ENCODE peak calls at places on chromosomes 5 and 9, in nine cellular contexts. B is fibroblast of pulmonary artery, A is left ventricle myocardium inferior, D is gastrocnemius medialis, X is cardiac muscle cell, Q is HFFc6, M is mucosa of descending colon, C is AG10803, O is fibroblast of the aortic adventitia. F is an unnamed sample.

GRCh38 chr9:2859776-2860379 is 16.0 kb upstream of the PUM3 start:
- DNase-seq in B (peak), A (peak), D (peak), X (peak), Q (peak), M (peak), C (peak), O (peak), F (no peak)

GRCh38 chr5:180213256-180213600 is 4.2 kb upstream of the RASGEF1C start:
- DNase-seq in B (no peak), A (no peak), D (no peak), X (no peak), Q (no peak), M (no peak), C (no peak), O (no peak), F (no peak)

GRCh38 chr9:95027914-95028854 is 289.3 kb downstream of the FANCC start:
- DNase-seq in B (no peak), A (no peak), D (no peak), X (no peak), Q (no peak), M (no peak), C (no peak), O (no peak), F (no peak)

GRCh38 chr5:56632199-56632598 is 183.2 kb upstream of the MAP3K1 start:
- DNase-seq in B (no peak), A (no peak), D (no peak), X (no peak), Q (no peak), M (no peak), C (no peak), O (no peak), F (no peak)

GRCh38 chr5:27472875-27473274 is 434.5 kb upstream of the CDH9 start:
- DNase-seq in B (no peak), A (no peak), D (no peak), X (no peak), Q (no peak), M (no peak), C (peak), O (no peak), F (no peak)

GRCh38 chr9:87889882-87890252 is 7.2 kb downstream of the SPATA31E1 start:
- DNase-seq in B (no peak), A (no peak), D (no peak), X (no peak), Q (no peak), M (no peak), C (no peak), O (no peak), F (peak)

GRCh38 chr9:5430912-5431311 is 6.8 kb downstream of the PLGRKT start:
- DNase-seq in B (no peak), A (no peak), D (no peak), X (no peak), Q (no peak), M (no peak), C (no peak), O (no peak), F (no peak)

GRCh38 chr9:127693697-127694096 is 13.1 kb upstream of the CFAP157 start:
- DNase-seq in B (no peak), A (no peak), D (no peak), X (no peak), Q (no peak), M (no peak), C (no peak), O (no peak), F (no peak)

GRCh38 chr5:1948663-1949191 is 66.0 kb upstream of the IRX4 start:
- DNase-seq in B (no peak), A (peak), D (no peak), X (no peak), Q (no peak), M (no peak), C (no peak), O (no peak), F (no peak)

GRCh38 chr5:172707285-172708182 is 63.5 kb downstream of the DUSP1 start:
- DNase-seq in B (peak), A (no peak), D (no peak), X (peak), Q (peak), M (no peak), C (peak), O (peak), F (peak)

GRCh38 chr9:117073539-117074336 is 341.1 kb downstream of the ASTN2 start:
- DNase-seq in B (peak), A (no peak), D (no peak), X (peak), Q (no peak), M (no peak), C (no peak), O (no peak), F (no peak)

GRCh38 chr9:2299843-2300205 is 284.7 kb downstream of the SMARCA2 start:
- DNase-seq in B (peak), A (no peak), D (no peak), X (no peak), Q (no peak), M (no peak), C (no peak), O (no peak), F (no peak)

GRCh38 chr5:125372694-125373621 is 626.5 kb upstream of the ZNF608 start:
- DNase-seq in B (peak), A (no peak), D (no peak), X (no peak), Q (peak), M (no peak), C (peak), O (peak), F (no peak)

GRCh38 chr5:107474724-107475489 is 195.8 kb downstream of the EFNA5 start:
- DNase-seq in B (no peak), A (no peak), D (no peak), X (no peak), Q (no peak), M (no peak), C (no peak), O (no peak), F (no peak)

GRCh38 chr5:99900302-99900811 is 634.8 kb upstream of the FAM174A start:
- DNase-seq in B (peak), A (no peak), D (no peak), X (no peak), Q (peak), M (no peak), C (no peak), O (no peak), F (no peak)

GRCh38 chr9:116941266-116941665 is 254.2 kb downstream of the TRIM32 start:
- DNase-seq in B (no peak), A (no peak), D (no peak), X (no peak), Q (no peak), M (no peak), C (no peak), O (no peak), F (no peak)

GRCh38 chr5:65261499-65261898 is 220.2 kb downstream of the ADAMTS6 start:
- DNase-seq in B (peak), A (no peak), D (no peak), X (no peak), Q (no peak), M (no peak), C (no peak), O (peak), F (no peak)

GRCh38 chr9:19976226-19976625 is 187.4 kb upstream of the SLC24A2 start:
- DNase-seq in B (no peak), A (no peak), D (no peak), X (no peak), Q (no peak), M (no peak), C (no peak), O (no peak), F (no peak)

GRCh38 chr5:131019601-131020315 is 145.3 kb downstream of the HINT1 start:
- DNase-seq in B (no peak), A (no peak), D (no peak), X (no peak), Q (no peak), M (peak), C (no peak), O (no peak), F (peak)

GRCh38 chr9:79615038-79615437 is 43.3 kb downstream of the TLE4 start:
- DNase-seq in B (no peak), A (no peak), D (no peak), X (no peak), Q (no peak), M (no peak), C (no peak), O (no peak), F (no peak)

GRCh38 chr5:33690736-33691135 is 201.1 kb downstream of the ADAMTS12 start:
- DNase-seq in B (peak), A (no peak), D (no peak), X (no peak), Q (peak), M (no peak), C (peak), O (peak), F (no peak)

GRCh38 chr5:64144429-64145215 is 21.0 kb upstream of the RNF180 start:
- DNase-seq in B (peak), A (no peak), D (no peak), X (no peak), Q (no peak), M (no peak), C (peak), O (peak), F (no peak)

GRCh38 chr9:106708147-106708838 is 154.7 kb upstream of the ZNF462 start:
- DNase-seq in B (no peak), A (no peak), D (no peak), X (no peak), Q (no peak), M (no peak), C (no peak), O (no peak), F (no peak)

GRCh38 chr5:135375040-135375439 is 24.0 kb downstream of the MACROH2A1 start:
- DNase-seq in B (no peak), A (no peak), D (peak), X (no peak), Q (no peak), M (no peak), C (peak), O (no peak), F (no peak)

GRCh38 chr9:126520453-126520852 is 93.3 kb upstream of the LMX1B start:
- DNase-seq in B (no peak), A (no peak), D (no peak), X (no peak), Q (no peak), M (no peak), C (no peak), O (no peak), F (no peak)

GRCh38 chr9:14652729-14653377 is 40.4 kb downstream of the ZDHHC21 start:
- DNase-seq in B (peak), A (no peak), D (no peak), X (peak), Q (peak), M (no peak), C (no peak), O (peak), F (no peak)

GRCh38 chr5:42655982-42656660 is 100.5 kb upstream of the CCDC152 start:
- DNase-seq in B (peak), A (no peak), D (no peak), X (peak), Q (no peak), M (no peak), C (no peak), O (peak), F (no peak)

GRCh38 chr5:42653705-42654104 is 102.9 kb upstream of the CCDC152 start:
- DNase-seq in B (no peak), A (no peak), D (no peak), X (no peak), Q (no peak), M (no peak), C (no peak), O (no peak), F (no peak)

GRCh38 chr5:42654645-42655044 is 102.0 kb upstream of the CCDC152 start:
- DNase-seq in B (no peak), A (no peak), D (no peak), X (no peak), Q (no peak), M (no peak), C (no peak), O (no peak), F (no peak)

DNA sequence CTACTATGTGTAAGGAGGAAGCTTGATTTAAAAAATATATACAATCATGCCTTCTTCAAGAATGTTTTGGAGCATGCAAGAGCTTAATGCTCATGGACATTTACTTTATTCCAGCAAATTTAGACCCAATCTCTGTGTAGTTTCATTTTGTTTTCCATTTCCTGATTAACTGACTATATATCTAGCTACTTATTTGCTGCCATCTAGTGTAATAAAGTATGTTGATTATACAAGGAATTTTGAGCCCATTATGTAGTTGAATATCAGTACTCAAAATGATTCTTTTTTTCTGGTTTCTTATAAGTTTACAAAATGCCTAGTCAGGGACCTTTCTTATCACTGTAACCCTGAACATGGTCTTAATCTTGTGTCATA is 100.0 kb upstream of the CCDC152 start:
- DNase-seq in B (peak), A (no peak), D (no peak), X (no peak), Q (no peak), M (no peak), C (no peak), O (peak), F (no peak)
- TF ChIP-seq CTCF in B (peak), A (peak), D (peak), X (peak), Q (peak), M (no peak), C (peak), O (peak), F (peak)

DNA sequence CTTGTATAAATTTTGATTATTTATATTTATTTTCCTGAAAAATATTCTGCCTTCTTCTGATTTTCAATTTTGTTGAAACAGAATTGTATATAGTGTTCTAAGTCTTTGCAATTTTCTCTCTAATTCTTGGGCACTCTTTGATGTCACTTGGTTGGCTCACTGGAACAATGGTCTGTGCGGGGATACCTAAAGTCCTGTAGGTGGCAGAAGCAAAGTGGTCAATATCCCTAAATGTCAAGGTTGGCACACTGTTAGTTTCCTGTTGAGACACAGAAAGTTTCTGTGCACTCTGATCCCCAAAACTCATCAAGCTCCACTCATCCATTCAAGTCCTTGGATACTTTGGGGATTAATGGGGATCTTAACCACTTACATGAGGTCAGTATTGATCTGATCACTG is 480.8 kb upstream of the CCNG1 start:
- DNase-seq in B (no peak), A (no peak), D (no peak), X (no peak), Q (no peak), M (no peak), C (no peak), O (no peak), F (no peak)
- TF ChIP-seq CTCF in B (no peak), A (no peak), D (no peak), X (no peak), Q (no peak), M (no peak), C (no peak), O (no peak), F (no peak)

GRCh38 chr9:35229779-35230143 is 68.0 kb downstream of the UNC13B start:
- DNase-seq in B (no peak), A (no peak), D (no peak), X (no peak), Q (no peak), M (no peak), C (no peak), O (no peak), F (no peak)
- TF ChIP-seq CTCF in B (no peak), A (no peak), D (no peak), X (no peak), Q (no peak), M (no peak), C (no peak), O (no peak), F (no peak)

GRCh38 chr5:150734579-150735384 is 24.0 kb downstream of the DCTN4 start:
- DNase-seq in B (no peak), A (peak), D (peak), X (no peak), Q (no peak), M (peak), C (no peak), O (no peak), F (no peak)
- TF ChIP-seq CTCF in B (no peak), A (no peak), D (no peak), X (no peak), Q (no peak), M (no peak), C (no peak), O (no peak), F (no peak)

DNA sequence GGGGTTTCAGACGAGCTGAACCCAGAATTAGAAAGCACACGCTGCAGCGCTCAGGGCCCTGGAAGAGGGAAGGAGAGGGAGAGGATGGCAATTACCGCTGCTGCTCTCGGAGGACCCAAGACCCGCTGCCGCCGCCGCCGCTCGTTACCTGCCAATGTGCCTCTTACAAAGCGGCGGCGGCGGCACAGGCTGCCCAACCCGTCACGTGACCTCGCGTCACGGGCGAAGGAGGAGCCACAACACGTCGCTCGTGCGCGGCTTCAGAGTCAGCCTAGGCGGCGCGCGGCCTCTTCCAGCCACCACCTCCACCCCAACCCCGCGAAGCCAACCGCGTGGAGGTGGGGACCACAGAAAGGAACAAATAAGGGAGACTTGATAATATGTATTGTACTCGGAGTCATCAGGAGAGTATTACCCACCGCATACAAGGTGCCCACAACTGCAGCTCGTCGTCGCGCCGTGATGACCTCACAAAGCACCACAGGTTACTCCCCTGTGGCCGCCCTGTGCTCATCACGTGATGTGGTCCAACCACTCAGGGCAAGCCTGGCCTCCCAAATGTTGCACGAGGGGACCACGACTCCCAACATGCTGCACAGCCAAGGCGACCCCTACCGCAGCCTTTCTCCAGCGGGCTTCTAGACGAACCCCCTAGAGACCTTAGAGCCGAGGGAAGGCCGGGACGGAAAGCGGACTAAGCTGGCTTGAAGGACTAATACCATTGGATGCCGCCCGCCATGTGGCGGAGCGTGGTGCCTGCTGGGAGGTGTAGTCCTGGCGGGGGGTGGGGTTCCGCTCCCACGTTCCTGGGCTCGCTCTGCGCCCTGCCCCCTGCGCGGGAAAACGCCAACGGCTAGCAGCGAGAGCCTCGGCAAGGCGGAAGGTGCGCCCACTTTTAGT is at the start of gene UBAP2:
- DNase-seq in B (peak), A (peak), D (peak), X (peak), Q (peak), M (peak), C (peak), O (peak), F (peak)
- TF ChIP-seq CTCF in B (no peak), A (no peak), D (no peak), X (no peak), Q (peak), M (no peak), C (no peak), O (no peak), F (peak)

DNA sequence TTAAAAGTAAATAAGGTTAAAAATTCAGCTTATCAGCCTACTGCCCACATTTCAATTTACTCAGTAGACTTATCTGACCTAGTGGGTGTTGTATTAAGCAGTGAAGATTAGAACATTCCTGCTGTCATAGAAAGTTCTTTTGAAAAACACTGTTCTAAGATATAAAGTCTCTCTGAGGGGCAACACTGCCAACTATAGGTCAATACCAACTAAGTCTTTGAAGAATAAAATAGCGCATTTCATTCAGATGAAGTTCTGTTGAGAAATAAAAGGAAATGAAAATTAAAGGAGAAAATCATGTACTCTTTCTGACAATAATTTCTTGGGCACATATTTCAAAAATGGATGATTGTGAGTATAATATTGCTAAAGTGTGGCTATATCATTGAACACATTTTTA is 86.8 kb downstream of the PTPRD start:
- DNase-seq in B (no peak), A (no peak), D (no peak), X (no peak), Q (no peak), M (no peak), C (no peak), O (no peak), F (no peak)
- TF ChIP-seq CTCF in B (no peak), A (no peak), D (no peak), X (no peak), Q (no peak), M (no peak), C (no peak), O (no peak), F (peak)

GRCh38 chr9:133455936-133456335 is 3.8 kb upstream of the CACFD1 start:
- DNase-seq in B (no peak), A (no peak), D (no peak), X (no peak), Q (no peak), M (no peak), C (no peak), O (no peak), F (no peak)

GRCh38 chr9:133457748-133458147 is 2.0 kb upstream of the CACFD1 start:
- DNase-seq in B (no peak), A (no peak), D (no peak), X (no peak), Q (no peak), M (no peak), C (no peak), O (no peak), F (no peak)

GRCh38 chr9:133454943-133455673 is 4.7 kb upstream of the CACFD1 start:
- DNase-seq in B (no peak), A (no peak), D (no peak), X (no peak), Q (no peak), M (no peak), C (no peak), O (no peak), F (no peak)

GRCh38 chr9:133457233-133457632 is 2.5 kb upstream of the CACFD1 start:
- DNase-seq in B (no peak), A (no peak), D (no peak), X (no peak), Q (no peak), M (no peak), C (no peak), O (no peak), F (no peak)

GRCh38 chr9:133456409-133456808 is 3.4 kb upstream of the CACFD1 start:
- DNase-seq in B (no peak), A (no peak), D (no peak), X (no peak), Q (no peak), M (no peak), C (no peak), O (no peak), F (no peak)
- TF ChIP-seq CTCF in B (peak), A (no peak), D (no peak), X (no peak), Q (peak), M (no peak), C (no peak), O (no peak), F (peak)

DNA sequence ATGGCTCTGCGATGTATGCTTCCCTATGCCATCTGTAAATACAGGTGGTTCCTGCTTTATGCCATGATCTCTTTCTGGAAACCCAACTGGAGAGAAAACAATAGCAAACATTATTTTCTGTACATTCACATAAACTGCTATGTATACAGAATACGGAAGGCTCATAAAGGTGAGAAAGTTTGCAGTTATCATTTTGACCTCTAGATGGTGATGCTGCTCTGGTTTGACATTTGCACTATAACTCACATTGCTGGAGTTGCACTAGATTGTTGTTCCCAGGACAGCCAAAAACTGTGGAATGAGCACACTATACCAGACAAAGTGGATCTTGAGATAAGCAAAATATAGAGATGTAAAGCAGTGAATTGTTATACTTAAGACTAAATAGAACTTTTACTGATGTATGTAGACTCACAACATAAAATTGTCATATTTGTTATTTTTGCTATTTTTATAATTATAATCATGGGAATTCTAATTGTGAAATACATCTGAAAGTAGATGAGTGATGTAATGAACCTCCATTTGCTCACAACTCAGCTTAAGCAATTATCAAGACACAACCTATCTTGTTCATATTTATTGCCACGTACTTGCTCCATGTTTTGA is 246.5 kb downstream of the PTPRD start:
- DNase-seq in B (peak), A (no peak), D (no peak), X (peak), Q (peak), M (no peak), C (peak), O (peak), F (no peak)
- TF ChIP-seq CTCF in B (peak), A (peak), D (no peak), X (peak), Q (peak), M (no peak), C (peak), O (peak), F (peak)

F was measured in chondrocyte.